ENCODE peak calls at places on chromosomes 4 and X, in six cellular contexts. O, I, P, Y, M and H are unnamed samples.

GRCh38 chr4:8538076-8538702 is 42.0 kb upstream of the GPR78 start:
- DNase-seq in P (no peak), I (no peak), M (no peak), O (no peak), Y (no peak), H (no peak)

GRCh38 chr4:16750216-16750615 is 148.2 kb downstream of the LDB2 start:
- DNase-seq in P (no peak), Y (no peak), I (no peak), M (no peak), O (no peak), H (no peak)

GRCh38 chr4:22556411-22556969 is 40.6 kb upstream of the ADGRA3 start:
- DNase-seq in I (peak; percentile 41), P (no peak), M (no peak), Y (no peak), O (no peak), H (no peak)

GRCh38 chrX:106894392-106894909 is 8.7 kb downstream of the RIPPLY1 start:
- DNase-seq in Y (peak; percentile 50), O (peak; percentile 68), I (peak; percentile 82), M (peak; percentile 82), P (peak; percentile 57), H (no peak)

GRCh38 chr4:26996745-26997144 is 136.1 kb downstream of the STIM2 start:
- DNase-seq in O (no peak), P (no peak), Y (no peak), I (no peak), M (no peak), H (no peak)

GRCh38 chrX:43835557-43835956 is 46.7 kb downstream of the MAOB start:
- DNase-seq in O (no peak), Y (no peak), M (no peak), I (no peak), P (no peak), H (no peak)

GRCh38 chrX:38991656-38992558 is 190.6 kb downstream of the MID1IP1 start:
- DNase-seq in I (peak; percentile 50), P (no peak), O (no peak), M (no peak), Y (no peak), H (no peak)

GRCh38 chr4:138405934-138406567 is 163.9 kb upstream of the SLC7A11 start:
- DNase-seq in I (peak; percentile 49), Y (no peak), O (no peak), P (no peak), M (peak; percentile 57), H (no peak)

GRCh38 chr4:82842593-82842992 is 44.0 kb upstream of the SCD5 start:
- DNase-seq in Y (peak; percentile 6), P (peak; percentile 36), I (no peak), M (peak; percentile 31), O (no peak), H (no peak)

GRCh38 chr4:145098675-145099037 is 545 bp downstream of the ABCE1 start:
- DNase-seq in O (peak; percentile 57), P (peak; percentile 82), Y (peak; percentile 30), I (peak; percentile 62), M (peak; percentile 58), H (no peak)

GRCh38 chrX:15674514-15674898 is 9.9 kb upstream of the CLTRN start:
- DNase-seq in Y (peak; percentile 84), P (no peak), M (peak; percentile 95), O (peak; percentile 96), I (peak; percentile 94), H (peak; percentile 99)

GRCh38 chr4:140726776-140727500 is 29.2 kb downstream of the TBC1D9 start:
- DNase-seq in I (peak; percentile 58), P (peak; percentile 77), Y (peak; percentile 13), O (no peak), M (peak; percentile 27), H (no peak)

GRCh38 chrX:120453985-120454384 is 15.1 kb downstream of the LAMP2 start:
- DNase-seq in M (peak; percentile 7), O (no peak), P (peak; percentile 52), Y (no peak), I (peak; percentile 63), H (no peak)

GRCh38 chr4:182843813-182844325 is 73.3 kb downstream of the DCTD start:
- DNase-seq in O (no peak), M (no peak), I (no peak), P (no peak), Y (no peak), H (no peak)

GRCh38 chrX:44872319-44872816 is 620 bp upstream of the KDM6A start:
- DNase-seq in M (no peak), Y (peak; percentile 40), O (no peak), P (peak; percentile 45), I (peak; percentile 24), H (peak; percentile 92)

GRCh38 chr4:182589100-182589499 is 328.1 kb downstream of the DCTD start:
- DNase-seq in I (no peak), O (no peak), M (no peak), P (no peak), Y (no peak), H (no peak)

GRCh38 chr4:15729910-15730533 is 27.2 kb downstream of the BST1 start:
- DNase-seq in O (peak; percentile 14), M (peak; percentile 63), P (peak; percentile 41), I (peak; percentile 63), Y (peak; percentile 27), H (no peak)

GRCh38 chr4:21688596-21689265 is 259.8 kb downstream of the KCNIP4 start:
- DNase-seq in M (no peak), I (no peak), Y (no peak), O (no peak), P (no peak), H (no peak)

GRCh38 chr4:102808009-102808408 is 19.3 kb downstream of the UBE2D3 start:
- DNase-seq in Y (no peak), I (no peak), O (no peak), M (no peak), P (no peak), H (no peak)
- TF ChIP-seq CTCF in Y (no peak), I (no peak), O (no peak), M (no peak), P (no peak), H (no peak)

GRCh38 chrX:80285131-80285773 is 135.0 kb upstream of the TENT5D start:
- DNase-seq in M (peak; percentile 29), Y (peak; percentile 0), I (peak; percentile 71), O (peak; percentile 17), P (no peak), H (no peak)

GRCh38 chrX:80282535-80282934 is 137.7 kb upstream of the TENT5D start:
- DNase-seq in O (no peak), P (no peak), M (no peak), I (peak; percentile 25), Y (no peak), H (no peak)
- TF ChIP-seq CTCF in O (peak; percentile 26), P (no peak), M (no peak), I (peak; percentile 50), Y (peak; percentile 24), H (no peak)

GRCh38 chr4:6892190-6892908 is 17.3 kb upstream of the TBC1D14 start:
- DNase-seq in I (peak; percentile 39), Y (peak; percentile 58), O (no peak), M (peak; percentile 61), P (no peak), H (peak; percentile 53)
- TF ChIP-seq CTCF in I (peak; percentile 24), Y (peak; percentile 21), O (no peak), M (no peak), P (no peak), H (no peak)

GRCh38 chr4:89438102-89438831 is 130.7 kb upstream of the GPRIN3 start:
- DNase-seq in I (peak; percentile 66), P (peak; percentile 42), O (peak; percentile 54), Y (peak; percentile 21), M (peak; percentile 50), H (no peak)
- TF ChIP-seq CTCF in I (peak; percentile 60), P (peak; percentile 30), O (peak; percentile 38), Y (peak; percentile 33), M (peak; percentile 51), H (no peak)

DNA sequence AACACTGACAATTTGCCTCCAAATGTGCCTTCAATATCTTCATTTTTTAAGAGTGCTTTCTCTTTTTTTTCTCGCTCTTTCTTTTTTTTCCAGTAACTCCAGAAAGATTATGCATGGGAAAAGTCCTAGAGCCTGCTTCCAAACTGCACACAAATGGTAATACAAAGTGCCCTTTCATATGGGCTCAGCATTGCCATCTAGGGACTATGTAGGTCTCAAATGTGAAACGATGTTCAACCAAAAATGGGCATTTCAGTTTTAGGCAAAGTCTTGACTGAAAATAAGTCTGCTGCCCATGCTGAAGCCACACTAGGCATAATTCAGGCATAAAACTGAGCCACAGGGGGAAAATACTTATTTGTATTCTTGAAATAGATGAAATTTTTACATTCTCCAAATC is 65.6 kb downstream of the SYNPO2 start:
- DNase-seq in O (no peak), Y (no peak), I (peak; percentile 47), P (peak; percentile 32), M (peak; percentile 70), H (no peak)
- TF ChIP-seq CTCF in O (no peak), Y (peak; percentile 21), I (peak; percentile 54), P (peak; percentile 15), M (peak; percentile 53), H (no peak)

DNA sequence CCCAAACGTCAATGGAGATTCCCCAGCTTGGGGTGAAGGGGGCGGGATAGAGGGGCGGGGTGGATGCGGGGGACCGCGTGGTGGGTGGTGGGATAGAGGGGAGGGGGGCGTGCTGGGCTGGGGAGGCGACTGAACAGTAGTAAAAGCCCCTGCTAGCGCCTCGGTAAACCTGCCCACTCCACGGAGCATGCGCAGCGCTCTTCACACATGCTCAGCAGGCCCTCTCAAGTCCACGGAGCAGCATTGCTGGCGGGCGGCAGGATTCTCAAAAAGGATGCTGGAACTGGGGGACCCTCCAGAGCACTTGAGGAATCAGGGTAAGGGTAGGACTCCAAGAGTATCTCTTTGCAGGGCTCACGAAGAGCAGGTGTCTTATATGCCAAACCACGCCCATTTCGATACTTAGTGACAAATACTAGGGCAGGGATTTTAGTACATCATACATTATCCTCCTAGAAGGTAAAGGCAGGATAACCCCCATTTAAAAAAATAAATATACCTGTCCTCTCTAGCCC is 378 bp upstream of the RPS6KA6 start:
- DNase-seq in I (peak; percentile 61), Y (peak; percentile 48), M (peak; percentile 64), O (peak; percentile 32), P (peak; percentile 53), H (peak; percentile 85)
- TF ChIP-seq CTCF in I (no peak), Y (no peak), M (no peak), O (no peak), P (no peak), H (no peak)

GRCh38 chrX:41785685-41786084 is 61.7 kb downstream of the GPR82 start:
- DNase-seq in I (peak; percentile 74), O (no peak), M (peak; percentile 4), Y (no peak), P (no peak), H (no peak)

GRCh38 chrX:41779058-41779564 is 55.1 kb downstream of the GPR82 start:
- DNase-seq in I (peak; percentile 88), O (no peak), Y (peak; percentile 22), M (peak; percentile 28), P (peak; percentile 74), H (no peak)

GRCh38 chrX:41779941-41780340 is 56.0 kb downstream of the GPR82 start:
- DNase-seq in I (peak; percentile 5), O (no peak), P (no peak), M (no peak), Y (no peak), H (no peak)

GRCh38 chrX:41781500-41781899 is 57.5 kb downstream of the GPR82 start:
- DNase-seq in M (peak; percentile 48), I (peak; percentile 69), Y (peak; percentile 31), P (peak; percentile 49), O (no peak), H (no peak)
- TF ChIP-seq CTCF in M (peak; percentile 65), I (peak; percentile 87), Y (peak; percentile 75), P (peak; percentile 49), O (peak; percentile 64), H (no peak)